ENCODE peak calls at places on chromosomes 7 and 10, in five cellular contexts. F is fibroblast of pulmonary artery, U is Calu3, K is HEK293T, Z is T-cell. N is an unnamed sample.

GRCh38 chr10:122344741-122345258 is 29.7 kb upstream of the PLEKHA1 start:
- DNase-seq in F (peak), U (no peak), K (no peak), Z (no peak), N (peak)

GRCh38 chr10:82981137-82981723 is 1106.2 kb downstream of the NRG3 start:
- DNase-seq in F (peak), U (no peak), K (no peak), Z (no peak), N (peak)

GRCh38 chr10:69092959-69093850 is 5.3 kb downstream of the SRGN start:
- DNase-seq in F (peak), U (peak), K (peak), Z (peak), N (peak)

GRCh38 chr10:132724436-132724835 is 61.5 kb downstream of the NKX6-2 start:
- DNase-seq in F (no peak), U (no peak), K (no peak), Z (no peak), N (peak)

GRCh38 chr7:138785587-138786437 is 12.0 kb upstream of the TMEM213 start:
- DNase-seq in F (peak), U (peak), K (no peak), Z (no peak), N (peak)

GRCh38 chr10:88926484-88927249 is 25.9 kb downstream of the ACTA2 start:
- DNase-seq in F (peak), U (no peak), K (no peak), Z (no peak), N (peak)

GRCh38 chr7:3430588-3430987 is 129.5 kb downstream of the SDK1 start:
- DNase-seq in F (no peak), U (no peak), K (no peak), Z (no peak), N (no peak)

GRCh38 chr10:11742009-11742778 is at the start of gene ECHDC3:
- DNase-seq in F (peak), U (peak), K (no peak), Z (no peak), N (peak)

GRCh38 chr10:24894728-24895127 is 57.7 kb downstream of the PRTFDC1 start:
- DNase-seq in F (no peak), U (no peak), K (no peak), Z (peak), N (no peak)

GRCh38 chr10:5783300-5783699 is 29.9 kb downstream of the GDI2 start:
- DNase-seq in F (no peak), U (no peak), K (no peak), Z (no peak), N (no peak)

GRCh38 chr7:90931996-90932912 is 332.0 kb upstream of the FZD1 start:
- DNase-seq in F (no peak), U (no peak), K (no peak), Z (no peak), N (no peak)

GRCh38 chr10:86659161-86659691 is 4.9 kb downstream of the OPN4 start:
- DNase-seq in F (no peak), U (no peak), K (no peak), Z (no peak), N (no peak)

GRCh38 chr10:100717166-100717565 is 28.2 kb upstream of the PAX2 start:
- DNase-seq in F (no peak), U (no peak), K (no peak), Z (no peak), N (no peak)

GRCh38 chr10:4066581-4067403 is 281.8 kb upstream of the KLF6 start:
- DNase-seq in F (no peak), U (no peak), K (no peak), Z (no peak), N (no peak)

GRCh38 chr7:36406156-36406555 is 16.5 kb downstream of the ANLN start:
- DNase-seq in F (no peak), U (no peak), K (no peak), Z (no peak), N (peak)

GRCh38 chr7:46705416-46706255 is 784.6 kb upstream of the IGFBP3 start:
- DNase-seq in F (no peak), U (no peak), K (no peak), Z (no peak), N (peak)

GRCh38 chr7:81004098-81004497 is 85.2 kb upstream of the SEMA3C start:
- DNase-seq in F (peak), U (no peak), K (no peak), Z (no peak), N (peak)

GRCh38 chr7:123865517-123866117 is 20.6 kb downstream of the HYAL4 start:
- DNase-seq in F (peak), U (peak), K (peak), Z (peak), N (peak)

GRCh38 chr10:14386202-14386593 is 55.5 kb upstream of the FRMD4A start:
- DNase-seq in F (peak), U (peak), K (no peak), Z (no peak), N (peak)